ENCODE peak calls at places on chromosome 16, in eight cellular contexts. One of them, this sample, is unnamed.

GRCh38 chr16:30567991-30568638 is 3.4 kb downstream of the ZNF688 start:
- DNase-seq in stomach: no peak
- DNase-seq in transverse colon: peak
- DNase-seq in tibial nerve: no peak
- DNase-seq in A549: peak
- DNase-seq in K562: no peak
- DNase-seq in suprapubic skin: no peak
- DNase-seq in H1: no peak
- DNase-seq in this sample: no peak

GRCh38 chr16:28264656-28265055 is 27.7 kb upstream of the SBK1 start:
- DNase-seq in suprapubic skin: no peak
- DNase-seq in A549: no peak
- DNase-seq in stomach: peak
- DNase-seq in tibial nerve: no peak
- DNase-seq in H1: no peak
- DNase-seq in K562: peak
- DNase-seq in transverse colon: peak
- DNase-seq in this sample: no peak

GRCh38 chr16:22623351-22623781 is 112.7 kb downstream of the NPIPB5 start:
- DNase-seq in A549: no peak
- DNase-seq in H1: peak
- DNase-seq in K562: no peak
- DNase-seq in suprapubic skin: no peak
- DNase-seq in tibial nerve: no peak
- DNase-seq in transverse colon: no peak
- DNase-seq in stomach: no peak
- DNase-seq in this sample: no peak

GRCh38 chr16:10504404-10504885 is 76.0 kb downstream of the EMP2 start:
- DNase-seq in tibial nerve: no peak
- DNase-seq in stomach: no peak
- DNase-seq in A549: no peak
- DNase-seq in transverse colon: no peak
- DNase-seq in suprapubic skin: no peak
- DNase-seq in K562: no peak
- DNase-seq in H1: no peak
- DNase-seq in this sample: no peak

GRCh38 chr16:81618661-81619060 is 160.4 kb upstream of the PLCG2 start:
- DNase-seq in K562: no peak
- DNase-seq in H1: no peak
- DNase-seq in suprapubic skin: no peak
- DNase-seq in transverse colon: no peak
- DNase-seq in stomach: peak
- DNase-seq in tibial nerve: no peak
- DNase-seq in A549: no peak
- DNase-seq in this sample: no peak

GRCh38 chr16:8893426-8893825 is 11.3 kb downstream of the LITAFD start:
- DNase-seq in tibial nerve: no peak
- DNase-seq in stomach: no peak
- DNase-seq in K562: no peak
- DNase-seq in H1: no peak
- DNase-seq in transverse colon: no peak
- DNase-seq in A549: no peak
- DNase-seq in suprapubic skin: no peak
- DNase-seq in this sample: no peak

GRCh38 chr16:48999508-48999907 is 282.1 kb downstream of the CBLN1 start:
- DNase-seq in tibial nerve: no peak
- DNase-seq in H1: no peak
- DNase-seq in stomach: no peak
- DNase-seq in A549: no peak
- DNase-seq in transverse colon: no peak
- DNase-seq in K562: no peak
- DNase-seq in suprapubic skin: no peak
- DNase-seq in this sample: no peak

GRCh38 chr16:4404247-4404966 is 12.0 kb downstream of the CORO7 start:
- DNase-seq in A549: peak
- DNase-seq in tibial nerve: no peak
- DNase-seq in K562: peak
- DNase-seq in stomach: peak
- DNase-seq in H1: peak
- DNase-seq in suprapubic skin: peak
- DNase-seq in transverse colon: peak
- DNase-seq in this sample: peak

GRCh38 chr16:71882505-71883192 is 1.3 kb downstream of the ZNF821 start:
- DNase-seq in A549: peak
- DNase-seq in K562: peak
- DNase-seq in stomach: peak
- DNase-seq in tibial nerve: peak
- DNase-seq in transverse colon: peak
- DNase-seq in suprapubic skin: no peak
- DNase-seq in H1: peak
- DNase-seq in this sample: no peak

GRCh38 chr16:62225675-62226074 is 189.4 kb upstream of the CDH8 start:
- DNase-seq in transverse colon: peak
- DNase-seq in tibial nerve: peak
- DNase-seq in A549: peak
- DNase-seq in stomach: peak
- DNase-seq in H1: peak
- DNase-seq in K562: peak
- DNase-seq in suprapubic skin: peak
- DNase-seq in this sample: no peak

GRCh38 chr16:52547001-52547833 is at the start of gene TOX3:
- DNase-seq in H1: peak
- DNase-seq in A549: no peak
- DNase-seq in K562: no peak
- DNase-seq in stomach: peak
- DNase-seq in transverse colon: peak
- DNase-seq in suprapubic skin: no peak
- DNase-seq in tibial nerve: no peak
- DNase-seq in this sample: no peak

GRCh38 chr16:80463776-80464175 is 77.0 kb upstream of the DYNLRB2 start:
- DNase-seq in H1: no peak
- DNase-seq in tibial nerve: no peak
- DNase-seq in suprapubic skin: no peak
- DNase-seq in K562: no peak
- DNase-seq in stomach: no peak
- DNase-seq in A549: no peak
- DNase-seq in transverse colon: no peak
- DNase-seq in this sample: no peak

GRCh38 chr16:68458551-68458950 is 10.2 kb upstream of the SMPD3 start:
- DNase-seq in transverse colon: no peak
- DNase-seq in K562: no peak
- DNase-seq in H1: no peak
- DNase-seq in A549: no peak
- DNase-seq in stomach: no peak
- DNase-seq in tibial nerve: no peak
- DNase-seq in suprapubic skin: no peak
- DNase-seq in this sample: no peak

GRCh38 chr16:74998481-74999207 is at the start of gene ZNRF1:
- DNase-seq in A549: peak
- DNase-seq in suprapubic skin: peak
- DNase-seq in tibial nerve: peak
- DNase-seq in stomach: peak
- DNase-seq in transverse colon: peak
- DNase-seq in K562: peak
- DNase-seq in H1: peak
- DNase-seq in this sample: peak

DNA sequence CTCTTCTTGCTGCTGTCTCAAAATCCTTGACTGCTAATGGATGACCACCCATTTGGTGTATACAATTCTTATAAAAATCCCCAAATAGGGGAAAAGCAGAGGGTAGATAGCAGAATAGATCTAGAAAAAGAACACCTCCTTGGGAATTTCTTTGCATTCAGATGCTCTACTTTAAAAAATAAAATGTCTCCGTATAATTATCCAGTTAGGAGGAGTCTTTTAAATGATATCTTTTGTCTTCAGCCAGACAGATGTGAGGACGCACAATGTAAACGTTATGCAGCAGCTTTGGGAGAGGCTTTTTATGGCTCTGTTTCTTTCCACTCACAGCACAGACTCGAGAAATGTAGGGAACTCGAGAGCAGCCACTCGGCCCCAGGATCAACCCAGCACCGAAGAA is 300.2 kb downstream of the IRF8 start:
- DNase-seq in suprapubic skin: no peak
- DNase-seq in H1: no peak
- DNase-seq in K562: no peak
- DNase-seq in transverse colon: no peak
- DNase-seq in tibial nerve: no peak
- DNase-seq in stomach: no peak
- DNase-seq in A549: no peak
- DNase-seq in this sample: no peak
- H3K27ac ChIP-seq in suprapubic skin: no peak
- H3K27ac ChIP-seq in H1: no peak
- H3K27ac ChIP-seq in K562: no peak
- H3K27ac ChIP-seq in transverse colon: peak
- H3K27ac ChIP-seq in tibial nerve: no peak
- H3K27ac ChIP-seq in stomach: peak
- H3K27ac ChIP-seq in A549: no peak
- H3K27ac ChIP-seq in this sample: no peak

DNA sequence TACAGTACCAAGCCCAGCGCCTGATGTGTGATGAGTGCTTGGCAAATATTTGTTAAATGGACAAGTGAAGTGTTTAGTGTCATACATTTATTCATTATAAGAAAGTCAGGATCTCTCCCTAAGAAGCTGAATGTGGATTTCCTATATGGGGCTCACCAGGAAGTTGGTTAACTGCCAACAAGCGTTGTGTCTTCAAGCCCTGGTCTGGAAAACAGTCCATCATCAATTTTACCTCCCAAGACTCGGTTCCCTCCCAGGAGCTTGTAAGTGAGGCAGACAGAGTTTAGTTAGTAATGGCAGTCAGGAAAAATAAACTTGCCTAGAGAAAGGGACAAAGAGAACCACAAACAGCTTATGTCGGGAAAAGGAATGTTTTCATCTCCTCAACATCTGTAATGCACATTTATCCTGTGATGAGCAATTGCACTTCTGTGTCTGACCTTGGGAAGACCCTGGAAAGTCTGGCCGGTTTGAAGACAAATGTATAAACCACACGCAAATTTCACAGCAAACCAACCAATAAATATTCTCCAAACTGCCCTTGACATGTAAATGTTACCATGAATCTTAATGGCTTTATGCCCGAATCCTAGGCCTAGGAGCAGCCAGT is 28.3 kb downstream of the C16orf95 start:
- DNase-seq in H1: no peak
- DNase-seq in K562: no peak
- DNase-seq in suprapubic skin: no peak
- DNase-seq in transverse colon: no peak
- DNase-seq in A549: no peak
- DNase-seq in stomach: no peak
- DNase-seq in tibial nerve: no peak
- DNase-seq in this sample: no peak
- TF ChIP-seq EP300 in H1: no peak
- TF ChIP-seq EP300 in K562: no peak
- TF ChIP-seq EP300 in suprapubic skin: no peak
- TF ChIP-seq EP300 in transverse colon: no peak
- TF ChIP-seq EP300 in A549: no peak
- TF ChIP-seq EP300 in stomach: no peak
- TF ChIP-seq EP300 in tibial nerve: no peak
- TF ChIP-seq EP300 in this sample: no peak

GRCh38 chr16:84741351-84741791 is 41.6 kb downstream of the USP10 start:
- DNase-seq in suprapubic skin: no peak
- DNase-seq in H1: no peak
- DNase-seq in stomach: no peak
- DNase-seq in transverse colon: no peak
- DNase-seq in K562: no peak
- DNase-seq in A549: no peak
- DNase-seq in tibial nerve: no peak
- DNase-seq in this sample: no peak
- H3K27ac ChIP-seq in suprapubic skin: no peak
- H3K27ac ChIP-seq in H1: no peak
- H3K27ac ChIP-seq in stomach: peak
- H3K27ac ChIP-seq in transverse colon: peak
- H3K27ac ChIP-seq in K562: no peak
- H3K27ac ChIP-seq in A549: no peak
- H3K27ac ChIP-seq in tibial nerve: peak
- H3K27ac ChIP-seq in this sample: no peak

GRCh38 chr16:24737391-24737871 is 8.0 kb downstream of the TNRC6A start:
- DNase-seq in tibial nerve: no peak
- DNase-seq in suprapubic skin: no peak
- DNase-seq in A549: no peak
- DNase-seq in K562: no peak
- DNase-seq in stomach: no peak
- DNase-seq in transverse colon: no peak
- DNase-seq in H1: no peak
- DNase-seq in this sample: no peak

GRCh38 chr16:24737916-24738594 is 8.6 kb downstream of the TNRC6A start:
- DNase-seq in stomach: no peak
- DNase-seq in A549: no peak
- DNase-seq in suprapubic skin: no peak
- DNase-seq in H1: no peak
- DNase-seq in K562: no peak
- DNase-seq in tibial nerve: no peak
- DNase-seq in transverse colon: no peak
- DNase-seq in this sample: no peak

GRCh38 chr16:24734382-24734781 is 4.9 kb downstream of the TNRC6A start:
- DNase-seq in stomach: no peak
- DNase-seq in H1: no peak
- DNase-seq in K562: no peak
- DNase-seq in A549: no peak
- DNase-seq in transverse colon: no peak
- DNase-seq in tibial nerve: no peak
- DNase-seq in suprapubic skin: no peak
- DNase-seq in this sample: no peak

GRCh38 chr16:24738895-24739294 is 9.4 kb downstream of the TNRC6A start:
- DNase-seq in stomach: no peak
- DNase-seq in K562: no peak
- DNase-seq in transverse colon: no peak
- DNase-seq in A549: no peak
- DNase-seq in suprapubic skin: no peak
- DNase-seq in H1: no peak
- DNase-seq in tibial nerve: no peak
- DNase-seq in this sample: no peak

DNA sequence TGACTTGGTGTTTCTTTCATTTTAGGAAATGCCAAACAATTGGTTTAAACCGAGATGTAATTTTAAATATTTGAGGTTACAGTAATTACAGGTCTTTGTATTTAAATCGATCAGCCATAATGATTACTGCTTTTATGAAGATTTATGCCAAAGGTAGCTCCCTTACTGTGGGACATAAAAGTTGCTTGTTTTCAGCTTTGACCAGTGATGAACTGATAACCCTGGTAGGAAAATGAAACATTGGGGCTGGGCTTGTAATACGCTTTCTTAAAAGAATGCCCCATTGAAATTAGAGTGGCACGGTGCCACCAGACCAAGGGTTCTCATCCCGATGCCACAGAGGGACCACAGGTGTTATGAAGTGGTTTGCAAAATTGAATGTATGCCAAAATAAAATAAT is 7.3 kb downstream of the TNRC6A start:
- DNase-seq in stomach: no peak
- DNase-seq in A549: no peak
- DNase-seq in tibial nerve: no peak
- DNase-seq in suprapubic skin: no peak
- DNase-seq in transverse colon: no peak
- DNase-seq in H1: no peak
- DNase-seq in K562: no peak
- DNase-seq in this sample: no peak
- TF ChIP-seq EP300 in stomach: no peak
- TF ChIP-seq EP300 in A549: no peak
- TF ChIP-seq EP300 in tibial nerve: no peak
- TF ChIP-seq EP300 in suprapubic skin: no peak
- TF ChIP-seq EP300 in transverse colon: no peak
- TF ChIP-seq EP300 in H1: no peak
- TF ChIP-seq EP300 in K562: no peak
- TF ChIP-seq EP300 in this sample: no peak

This sample was measured in ovary.